ENCODE peak calls at places on chromosomes 7 and 10, in four cellular contexts. One of them, this sample, is unnamed.

GRCh38 chr7:116979430-116979829 is 26.1 kb downstream of the ST7 start:
- DNase-seq in ovary: no peak
- DNase-seq in CD8-positive, alpha-beta memory T cell: no peak
- DNase-seq in HepG2: no peak
- DNase-seq in this sample: no peak

GRCh38 chr7:16511314-16511713 is 15.3 kb upstream of the LRRC72 start:
- DNase-seq in ovary: no peak
- DNase-seq in CD8-positive, alpha-beta memory T cell: no peak
- DNase-seq in HepG2: no peak
- DNase-seq in this sample: no peak

GRCh38 chr10:132925071-132925561 is 17.3 kb downstream of the CFAP46 start:
- DNase-seq in ovary: no peak
- DNase-seq in CD8-positive, alpha-beta memory T cell: no peak
- DNase-seq in HepG2: no peak
- DNase-seq in this sample: no peak

GRCh38 chr7:104973909-104974415 is 40.0 kb upstream of the KMT2E start:
- DNase-seq in ovary: no peak
- DNase-seq in CD8-positive, alpha-beta memory T cell: no peak
- DNase-seq in HepG2: no peak
- DNase-seq in this sample: no peak

GRCh38 chr7:34062826-34063225 is 157.5 kb downstream of the BMPER start:
- DNase-seq in ovary: no peak
- DNase-seq in CD8-positive, alpha-beta memory T cell: no peak
- DNase-seq in HepG2: no peak
- DNase-seq in this sample: no peak

GRCh38 chr10:59857049-59857448 is 49.3 kb downstream of the CCDC6 start:
- DNase-seq in ovary: no peak
- DNase-seq in CD8-positive, alpha-beta memory T cell: no peak
- DNase-seq in HepG2: no peak
- DNase-seq in this sample: no peak

GRCh38 chr10:59995862-59996261 is 89.5 kb upstream of the CCDC6 start:
- DNase-seq in ovary: no peak
- DNase-seq in CD8-positive, alpha-beta memory T cell: no peak
- DNase-seq in HepG2: no peak
- DNase-seq in this sample: no peak

GRCh38 chr10:74008212-74008731 is 10.4 kb downstream of the VCL start:
- DNase-seq in ovary: no peak
- DNase-seq in CD8-positive, alpha-beta memory T cell: no peak
- DNase-seq in HepG2: no peak
- DNase-seq in this sample: no peak

GRCh38 chr7:120089968-120090367 is 183.0 kb upstream of the KCND2 start:
- DNase-seq in ovary: no peak
- DNase-seq in CD8-positive, alpha-beta memory T cell: no peak
- DNase-seq in HepG2: peak; percentile 9
- DNase-seq in this sample: no peak

GRCh38 chr10:124003070-124003419 is 90.4 kb downstream of the CHST15 start:
- DNase-seq in ovary: peak; percentile 9
- DNase-seq in CD8-positive, alpha-beta memory T cell: no peak
- DNase-seq in HepG2: no peak
- DNase-seq in this sample: no peak

GRCh38 chr10:116848912-116849270 is 408 bp upstream of the ENO4 start:
- DNase-seq in ovary: no peak
- DNase-seq in CD8-positive, alpha-beta memory T cell: no peak
- DNase-seq in HepG2: no peak
- DNase-seq in this sample: no peak

GRCh38 chr10:293636-294035 is 158.4 kb downstream of the ZMYND11 start:
- DNase-seq in ovary: no peak
- DNase-seq in CD8-positive, alpha-beta memory T cell: no peak
- DNase-seq in HepG2: no peak
- DNase-seq in this sample: no peak

DNA sequence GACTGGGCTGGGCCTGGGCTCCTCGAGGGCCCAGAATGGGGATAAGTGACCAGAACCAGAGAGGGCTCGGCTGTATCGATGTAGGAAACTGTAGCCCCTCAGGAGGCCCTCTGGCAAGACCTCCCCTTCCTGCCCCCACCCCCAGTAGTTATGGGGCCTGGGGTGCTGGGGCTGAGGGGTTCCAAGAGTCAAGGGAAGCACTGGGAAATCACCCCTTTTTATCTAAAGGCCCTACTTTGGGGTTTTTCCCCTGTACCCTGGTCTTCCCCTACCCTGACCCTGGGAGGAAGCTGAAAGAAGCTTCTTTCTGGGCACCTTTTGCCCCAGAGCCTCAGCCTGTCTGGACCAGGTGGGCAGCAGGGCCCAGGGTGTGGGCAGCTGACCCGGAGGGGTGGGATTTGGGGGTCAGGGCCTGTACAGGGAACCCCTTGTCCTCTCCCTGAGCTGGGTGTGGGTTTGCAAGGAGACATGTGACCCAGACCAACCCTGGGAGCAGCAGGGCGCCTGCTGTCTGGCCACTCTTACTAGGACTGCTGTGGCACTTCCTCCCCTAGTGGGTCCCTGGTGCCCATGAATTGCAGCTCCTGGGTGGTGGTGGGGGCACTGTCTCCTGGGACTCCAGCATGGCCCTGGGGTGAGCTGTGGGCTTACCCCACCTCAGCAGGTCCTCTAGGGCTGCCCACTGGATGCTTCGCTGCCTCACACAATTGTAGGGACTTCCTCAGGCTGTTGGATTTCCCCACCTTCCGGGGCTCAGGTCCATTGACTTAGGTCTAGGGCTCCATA is 1.5 kb downstream of the IRF5 start:
- DNase-seq in ovary: no peak
- DNase-seq in CD8-positive, alpha-beta memory T cell: no peak
- DNase-seq in HepG2: no peak
- DNase-seq in this sample: no peak
- H3K4me3 ChIP-seq in ovary: no peak overlapping the region
- H3K4me3 ChIP-seq in CD8-positive, alpha-beta memory T cell: no peak overlapping the region
- H3K4me3 ChIP-seq in HepG2: peak overlapping the region; percentile 65
- H3K4me3 ChIP-seq in this sample: no peak overlapping the region

DNA sequence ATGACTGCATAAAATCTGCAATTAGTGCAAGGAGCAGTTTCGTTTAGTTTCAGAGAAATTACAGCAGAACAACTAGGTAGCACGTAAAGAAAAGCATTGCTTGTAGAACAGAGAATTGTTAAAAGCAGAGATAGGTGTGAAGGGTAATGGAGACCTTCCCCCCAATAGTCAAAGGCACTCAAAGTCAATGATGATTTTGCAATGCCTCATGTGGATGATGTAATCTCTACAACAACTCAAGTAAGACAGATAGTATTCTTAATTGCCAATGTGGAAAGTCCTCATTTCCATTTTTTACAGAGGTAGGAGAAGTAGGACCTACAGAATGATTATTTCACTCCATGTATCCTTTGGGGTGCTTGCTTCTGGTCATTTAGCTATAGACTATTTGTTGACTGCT is 94.3 kb upstream of the GNAI1 start:
- DNase-seq in ovary: no peak
- DNase-seq in CD8-positive, alpha-beta memory T cell: no peak
- DNase-seq in HepG2: no peak
- DNase-seq in this sample: no peak
- H3K4me3 ChIP-seq in ovary: no peak overlapping the region
- H3K4me3 ChIP-seq in CD8-positive, alpha-beta memory T cell: no peak overlapping the region
- H3K4me3 ChIP-seq in HepG2: no peak overlapping the region
- H3K4me3 ChIP-seq in this sample: no peak overlapping the region

DNA sequence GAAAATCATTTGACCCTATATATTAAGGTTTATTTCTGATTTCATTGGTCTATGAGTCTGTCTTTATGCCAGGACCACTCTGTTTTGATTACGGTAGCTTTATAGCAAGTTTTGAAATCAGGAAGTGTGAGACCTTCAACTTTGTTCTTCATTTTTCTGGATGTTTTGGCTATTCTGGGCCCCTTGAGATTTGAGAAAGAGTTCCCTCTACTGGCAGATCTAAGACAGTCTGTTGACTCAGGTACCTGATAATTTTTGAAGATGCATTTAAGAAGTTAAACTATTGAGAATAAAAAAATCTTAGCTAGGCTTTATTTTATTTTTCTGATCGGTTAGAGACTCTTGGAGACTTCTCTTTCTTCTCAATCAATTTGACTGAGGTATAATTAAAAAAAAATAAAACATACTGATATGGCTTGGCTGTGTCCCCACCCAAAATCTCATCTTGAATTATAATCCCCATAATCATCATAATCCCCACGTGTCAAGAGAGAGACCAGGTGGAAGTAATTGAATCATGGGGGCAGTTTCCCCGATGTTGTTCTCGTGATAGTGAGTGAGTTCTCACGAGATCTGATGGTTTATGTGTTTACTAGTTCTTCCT is 209.2 kb downstream of the SNX10 start:
- DNase-seq in ovary: no peak
- DNase-seq in CD8-positive, alpha-beta memory T cell: no peak
- DNase-seq in HepG2: peak; percentile 22
- DNase-seq in this sample: peak; percentile 30
- H3K4me3 ChIP-seq in ovary: no peak overlapping the region
- H3K4me3 ChIP-seq in CD8-positive, alpha-beta memory T cell: no peak overlapping the region
- H3K4me3 ChIP-seq in HepG2: no peak overlapping the region
- H3K4me3 ChIP-seq in this sample: no peak overlapping the region

GRCh38 chr10:43404675-43405221 is 4.2 kb downstream of the HNRNPF start:
- DNase-seq in ovary: no peak
- DNase-seq in CD8-positive, alpha-beta memory T cell: no peak
- DNase-seq in HepG2: no peak
- DNase-seq in this sample: no peak
- H3K4me3 ChIP-seq in ovary: no peak overlapping the region
- H3K4me3 ChIP-seq in CD8-positive, alpha-beta memory T cell: peak overlapping the region; percentile 57
- H3K4me3 ChIP-seq in HepG2: peak overlapping the region; percentile 63
- H3K4me3 ChIP-seq in this sample: peak overlapping the region; percentile 27

GRCh38 chr7:108771853-108772252 is 202.2 kb downstream of the DNAJB9 start:
- DNase-seq in ovary: no peak
- DNase-seq in CD8-positive, alpha-beta memory T cell: no peak
- DNase-seq in HepG2: no peak
- DNase-seq in this sample: no peak

GRCh38 chr7:108770981-108771728 is 201.5 kb downstream of the DNAJB9 start:
- DNase-seq in ovary: no peak
- DNase-seq in CD8-positive, alpha-beta memory T cell: no peak
- DNase-seq in HepG2: no peak
- DNase-seq in this sample: no peak
- H3K4me3 ChIP-seq in ovary: no peak overlapping the region
- H3K4me3 ChIP-seq in CD8-positive, alpha-beta memory T cell: no peak overlapping the region
- H3K4me3 ChIP-seq in HepG2: no peak overlapping the region
- H3K4me3 ChIP-seq in this sample: no peak overlapping the region

GRCh38 chr7:114087674-114088539 is 169.1 kb upstream of the PPP1R3A start:
- DNase-seq in ovary: no peak
- DNase-seq in CD8-positive, alpha-beta memory T cell: no peak
- DNase-seq in HepG2: no peak
- DNase-seq in this sample: no peak

GRCh38 chr7:114086906-114087651 is 168.3 kb upstream of the PPP1R3A start:
- DNase-seq in ovary: peak; percentile 38
- DNase-seq in CD8-positive, alpha-beta memory T cell: no peak
- DNase-seq in HepG2: no peak
- DNase-seq in this sample: no peak

GRCh38 chr7:114086491-114086905 is 167.7 kb upstream of the PPP1R3A start:
- DNase-seq in ovary: peak; percentile 30
- DNase-seq in CD8-positive, alpha-beta memory T cell: no peak
- DNase-seq in HepG2: no peak
- DNase-seq in this sample: no peak

GRCh38 chr7:114085592-114086490 is 167.0 kb upstream of the PPP1R3A start:
- DNase-seq in ovary: peak; percentile 90
- DNase-seq in CD8-positive, alpha-beta memory T cell: no peak
- DNase-seq in HepG2: no peak
- DNase-seq in this sample: no peak

DNA sequence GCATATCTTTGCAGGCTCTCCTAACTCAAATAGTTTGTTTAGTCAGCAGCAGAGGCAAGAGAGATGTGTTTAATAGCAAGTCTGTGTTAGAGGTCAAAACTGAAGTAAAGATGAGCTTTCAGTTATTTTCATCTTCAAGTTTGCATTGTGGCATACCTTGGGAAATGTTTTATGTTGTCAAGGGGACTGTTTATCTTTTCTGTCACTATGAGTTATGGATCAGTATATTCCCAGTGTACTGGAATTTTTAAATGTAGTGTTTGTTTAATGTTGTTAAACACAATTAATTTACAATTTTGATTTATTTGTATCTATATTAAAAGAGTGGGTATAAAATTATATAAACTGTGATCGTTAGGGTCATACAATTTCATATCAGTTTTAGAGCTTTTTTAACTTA is 169.7 kb upstream of the PPP1R3A start:
- DNase-seq in ovary: no peak
- DNase-seq in CD8-positive, alpha-beta memory T cell: no peak
- DNase-seq in HepG2: no peak
- DNase-seq in this sample: no peak
- H3K4me3 ChIP-seq in ovary: peak overlapping the region; percentile 80
- H3K4me3 ChIP-seq in CD8-positive, alpha-beta memory T cell: no peak overlapping the region
- H3K4me3 ChIP-seq in HepG2: no peak overlapping the region
- H3K4me3 ChIP-seq in this sample: no peak overlapping the region

GRCh38 chr7:27918503-27918902 is 178.5 kb downstream of the TAX1BP1 start:
- DNase-seq in ovary: no peak
- DNase-seq in CD8-positive, alpha-beta memory T cell: no peak
- DNase-seq in HepG2: no peak
- DNase-seq in this sample: no peak

GRCh38 chr7:27922907-27923306 is 182.9 kb downstream of the TAX1BP1 start:
- DNase-seq in ovary: no peak
- DNase-seq in CD8-positive, alpha-beta memory T cell: no peak
- DNase-seq in HepG2: no peak
- DNase-seq in this sample: no peak

GRCh38 chr7:27920281-27920946 is 180.5 kb downstream of the TAX1BP1 start:
- DNase-seq in ovary: no peak
- DNase-seq in CD8-positive, alpha-beta memory T cell: no peak
- DNase-seq in HepG2: no peak
- DNase-seq in this sample: no peak

GRCh38 chr7:27923308-27923980 is 183.5 kb downstream of the TAX1BP1 start:
- DNase-seq in ovary: no peak
- DNase-seq in CD8-positive, alpha-beta memory T cell: no peak
- DNase-seq in HepG2: no peak
- DNase-seq in this sample: no peak

DNA sequence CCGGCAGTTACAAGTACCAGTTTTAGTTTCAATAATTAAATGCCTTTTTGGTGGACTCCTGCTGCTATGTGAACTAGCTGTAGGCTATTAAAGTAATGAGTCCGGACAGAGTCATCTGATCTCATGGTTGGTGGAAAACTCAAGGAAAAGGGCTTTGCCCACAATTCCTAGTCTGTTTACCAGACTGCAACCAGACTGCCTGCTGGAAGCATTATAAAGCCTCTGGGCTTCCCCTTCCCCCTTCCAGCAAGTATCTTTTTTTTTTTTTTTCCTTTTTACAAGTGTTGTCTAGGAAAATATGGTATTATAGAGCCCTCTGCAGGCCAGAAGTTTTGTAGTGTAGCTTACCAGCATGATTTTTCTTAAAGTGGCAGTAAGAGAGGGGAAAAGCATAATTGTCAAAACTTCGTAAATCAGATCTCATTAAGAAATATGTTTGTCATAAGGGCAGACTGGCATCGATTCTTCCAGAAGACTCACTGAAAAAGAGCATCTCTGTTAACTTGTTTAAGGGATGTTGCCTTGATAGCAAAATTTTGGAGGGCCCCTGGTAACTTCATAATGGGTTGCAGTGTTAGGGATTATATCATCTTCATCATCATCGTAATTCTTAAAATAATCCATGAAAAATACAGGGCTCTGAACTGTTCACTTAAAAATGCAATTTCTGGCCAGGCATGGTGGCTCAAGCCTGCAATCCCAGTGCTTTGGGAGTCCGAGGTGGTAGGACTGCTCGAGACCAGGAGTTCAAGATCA is 181.3 kb downstream of the TAX1BP1 start:
- DNase-seq in ovary: no peak
- DNase-seq in CD8-positive, alpha-beta memory T cell: no peak
- DNase-seq in HepG2: peak; percentile 70
- DNase-seq in this sample: peak; percentile 81
- H3K4me3 ChIP-seq in ovary: no peak overlapping the region
- H3K4me3 ChIP-seq in CD8-positive, alpha-beta memory T cell: no peak overlapping the region
- H3K4me3 ChIP-seq in HepG2: no peak overlapping the region
- H3K4me3 ChIP-seq in this sample: no peak overlapping the region